ENCODE peak calls at places on chromosomes 3 and 15, in six cellular contexts. One of them, this sample, is unnamed.

GRCh38 chr3:133836497-133837158 is 31.0 kb downstream of the SRPRB start:
- DNase-seq in SK-N-SH: no peak
- DNase-seq in K562: no peak
- DNase-seq in GM12878: no peak
- DNase-seq in HepG2: no peak
- DNase-seq in HCT116: no peak
- DNase-seq in this sample: no peak

GRCh38 chr15:42736178-42736792 is 643 bp downstream of the CDAN1 start:
- DNase-seq in SK-N-SH: peak
- DNase-seq in K562: peak
- DNase-seq in GM12878: no peak
- DNase-seq in HepG2: no peak
- DNase-seq in HCT116: no peak
- DNase-seq in this sample: no peak

GRCh38 chr15:75693501-75694240 is 19.0 kb downstream of the CSPG4 start:
- DNase-seq in SK-N-SH: no peak
- DNase-seq in K562: no peak
- DNase-seq in GM12878: no peak
- DNase-seq in HepG2: no peak
- DNase-seq in HCT116: no peak
- DNase-seq in this sample: no peak

GRCh38 chr3:126464494-126464893 is 11.2 kb downstream of the ZXDC start:
- DNase-seq in SK-N-SH: no peak
- DNase-seq in K562: no peak
- DNase-seq in GM12878: no peak
- DNase-seq in HepG2: no peak
- DNase-seq in HCT116: no peak
- DNase-seq in this sample: no peak

GRCh38 chr3:195129644-195130492 is 141.1 kb downstream of the XXYLT1 start:
- DNase-seq in SK-N-SH: no peak
- DNase-seq in K562: peak
- DNase-seq in GM12878: peak
- DNase-seq in HepG2: no peak
- DNase-seq in HCT116: no peak
- DNase-seq in this sample: no peak

GRCh38 chr15:38600241-38600640 is 35.6 kb upstream of the RASGRP1 start:
- DNase-seq in SK-N-SH: no peak
- DNase-seq in K562: peak
- DNase-seq in GM12878: no peak
- DNase-seq in HepG2: no peak
- DNase-seq in HCT116: no peak
- DNase-seq in this sample: no peak

GRCh38 chr3:194673761-194674160 is 1.8 kb upstream of the LSG1 start:
- DNase-seq in SK-N-SH: no peak
- DNase-seq in K562: no peak
- DNase-seq in GM12878: no peak
- DNase-seq in HepG2: no peak
- DNase-seq in HCT116: no peak
- DNase-seq in this sample: no peak

GRCh38 chr15:41936649-41937567 is 35.4 kb downstream of the EHD4 start:
- DNase-seq in SK-N-SH: no peak
- DNase-seq in K562: no peak
- DNase-seq in GM12878: no peak
- DNase-seq in HepG2: no peak
- DNase-seq in HCT116: no peak
- DNase-seq in this sample: no peak

GRCh38 chr3:193984378-193984777 is 151.6 kb upstream of the HES1 start:
- DNase-seq in SK-N-SH: no peak
- DNase-seq in K562: no peak
- DNase-seq in GM12878: no peak
- DNase-seq in HepG2: no peak
- DNase-seq in HCT116: no peak
- DNase-seq in this sample: no peak

GRCh38 chr3:52216585-52217408 is 8.6 kb downstream of the TLR9 start:
- DNase-seq in SK-N-SH: peak
- DNase-seq in K562: no peak
- DNase-seq in GM12878: no peak
- DNase-seq in HepG2: no peak
- DNase-seq in HCT116: peak
- DNase-seq in this sample: peak

GRCh38 chr3:42376397-42376798 is 34.0 kb downstream of the LYZL4 start:
- DNase-seq in SK-N-SH: no peak
- DNase-seq in K562: peak
- DNase-seq in GM12878: no peak
- DNase-seq in HepG2: no peak
- DNase-seq in HCT116: peak
- DNase-seq in this sample: no peak

GRCh38 chr15:95365615-95366107 is 964.8 kb upstream of the NR2F2 start:
- DNase-seq in SK-N-SH: no peak
- DNase-seq in K562: peak
- DNase-seq in GM12878: no peak
- DNase-seq in HepG2: no peak
- DNase-seq in HCT116: no peak
- DNase-seq in this sample: no peak

GRCh38 chr3:127405791-127406190 is 117.9 kb upstream of the PRR20G start:
- DNase-seq in SK-N-SH: no peak
- DNase-seq in K562: no peak
- DNase-seq in GM12878: no peak
- DNase-seq in HepG2: no peak
- DNase-seq in HCT116: no peak
- DNase-seq in this sample: no peak

GRCh38 chr3:193826126-193826795 is 233.3 kb downstream of the OPA1 start:
- DNase-seq in SK-N-SH: no peak
- DNase-seq in K562: peak
- DNase-seq in GM12878: no peak
- DNase-seq in HepG2: no peak
- DNase-seq in HCT116: no peak
- DNase-seq in this sample: no peak

GRCh38 chr15:65532738-65533051 is 2.4 kb downstream of the HACD3 start:
- DNase-seq in SK-N-SH: no peak
- DNase-seq in K562: peak
- DNase-seq in GM12878: no peak
- DNase-seq in HepG2: peak
- DNase-seq in HCT116: no peak
- DNase-seq in this sample: no peak

GRCh38 chr15:72796210-72796514 is 12.6 kb upstream of the ADPGK start:
- DNase-seq in SK-N-SH: no peak
- DNase-seq in K562: peak
- DNase-seq in GM12878: no peak
- DNase-seq in HepG2: no peak
- DNase-seq in HCT116: no peak
- DNase-seq in this sample: no peak

GRCh38 chr15:72797834-72798233 is 14.3 kb upstream of the ADPGK start:
- DNase-seq in SK-N-SH: no peak
- DNase-seq in K562: no peak
- DNase-seq in GM12878: no peak
- DNase-seq in HepG2: peak
- DNase-seq in HCT116: no peak
- DNase-seq in this sample: no peak

GRCh38 chr15:72797338-72797689 is 13.8 kb upstream of the ADPGK start:
- DNase-seq in SK-N-SH: no peak
- DNase-seq in K562: no peak
- DNase-seq in GM12878: no peak
- DNase-seq in HepG2: no peak
- DNase-seq in HCT116: no peak
- DNase-seq in this sample: no peak

GRCh38 chr15:72800819-72801481 is 17.4 kb upstream of the ADPGK start:
- DNase-seq in SK-N-SH: no peak
- DNase-seq in K562: no peak
- DNase-seq in GM12878: no peak
- DNase-seq in HepG2: no peak
- DNase-seq in HCT116: no peak
- DNase-seq in this sample: no peak

GRCh38 chr15:72796515-72797337 is 13.2 kb upstream of the ADPGK start:
- DNase-seq in SK-N-SH: peak
- DNase-seq in K562: peak
- DNase-seq in GM12878: no peak
- DNase-seq in HepG2: no peak
- DNase-seq in HCT116: peak
- DNase-seq in this sample: peak
- TF ChIP-seq JUND in SK-N-SH: no peak
- TF ChIP-seq JUND in K562: no peak
- TF ChIP-seq JUND in GM12878: no peak
- TF ChIP-seq JUND in HepG2: no peak
- TF ChIP-seq JUND in HCT116: no peak
- TF ChIP-seq JUND in this sample: no peak

DNA sequence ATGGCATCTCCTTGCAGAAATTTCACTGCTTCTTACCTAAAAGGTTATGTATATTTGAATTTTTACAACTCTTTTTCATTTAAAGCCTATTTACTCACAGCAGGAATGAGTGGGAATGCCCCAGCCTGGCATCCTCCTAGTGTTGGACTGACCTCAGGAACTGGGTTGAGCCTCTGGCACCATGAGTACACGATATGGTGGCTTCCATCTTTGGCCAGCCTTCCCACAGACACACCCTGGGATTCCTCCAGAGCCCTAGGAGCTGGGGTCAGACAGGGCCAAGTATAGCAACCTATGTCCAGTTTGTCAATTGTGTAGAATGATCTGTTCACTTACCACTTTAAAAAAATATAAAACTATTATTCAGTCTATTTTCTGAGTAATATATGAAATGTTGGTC is 57.2 kb upstream of the HEG1 start:
- DNase-seq in SK-N-SH: no peak
- DNase-seq in K562: no peak
- DNase-seq in GM12878: no peak
- DNase-seq in HepG2: no peak
- DNase-seq in HCT116: no peak
- DNase-seq in this sample: no peak
- TF ChIP-seq JUND in SK-N-SH: no peak
- TF ChIP-seq JUND in K562: no peak
- TF ChIP-seq JUND in GM12878: no peak
- TF ChIP-seq JUND in HepG2: no peak
- TF ChIP-seq JUND in HCT116: no peak
- TF ChIP-seq JUND in this sample: no peak

DNA sequence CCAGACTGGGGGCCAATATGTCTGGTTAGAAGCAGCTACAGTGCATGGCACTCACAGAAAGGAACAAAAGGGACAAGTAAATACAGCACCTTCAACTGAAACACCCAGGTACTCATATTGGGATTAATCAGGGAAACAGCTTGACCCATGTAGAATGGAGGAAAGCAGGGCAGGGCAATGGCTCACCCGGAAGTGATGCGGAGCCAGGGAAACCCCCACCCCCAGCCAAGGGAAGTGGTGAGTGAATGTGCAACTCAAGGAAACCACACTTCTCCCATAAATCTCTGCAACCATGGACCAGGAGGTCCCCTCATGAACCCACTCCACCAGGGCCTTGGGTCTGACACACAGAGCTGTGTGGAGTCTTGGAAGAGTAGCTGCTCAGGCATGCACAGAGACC is 117.1 kb downstream of the MTHFS start:
- DNase-seq in SK-N-SH: no peak
- DNase-seq in K562: no peak
- DNase-seq in GM12878: peak
- DNase-seq in HepG2: no peak
- DNase-seq in HCT116: no peak
- DNase-seq in this sample: no peak
- TF ChIP-seq JUND in SK-N-SH: no peak
- TF ChIP-seq JUND in K562: no peak
- TF ChIP-seq JUND in GM12878: no peak
- TF ChIP-seq JUND in HepG2: no peak
- TF ChIP-seq JUND in HCT116: no peak
- TF ChIP-seq JUND in this sample: no peak

GRCh38 chr15:29568840-29569532 is 253.3 kb downstream of the TJP1 start:
- DNase-seq in SK-N-SH: peak
- DNase-seq in K562: no peak
- DNase-seq in GM12878: no peak
- DNase-seq in HepG2: peak
- DNase-seq in HCT116: peak
- DNase-seq in this sample: peak
- TF ChIP-seq JUND in SK-N-SH: no peak
- TF ChIP-seq JUND in K562: no peak
- TF ChIP-seq JUND in GM12878: no peak
- TF ChIP-seq JUND in HepG2: no peak
- TF ChIP-seq JUND in HCT116: no peak
- TF ChIP-seq JUND in this sample: no peak